ENCODE peak calls at places on chromosomes 12 and 14, in five cellular contexts. J is fibroblast of villous mesenchyme, A is HL-60, F is fibroblast of the aortic adventitia, Z is endothelial cell of umbilical vein. G is an unnamed sample.

GRCh38 chr12:59113831-59114273 is 193.5 kb upstream of the LRIG3 start:
- DNase-seq in Z (peak; percentile 92), F (peak; percentile 90), A (peak; percentile 65), J (peak; percentile 86), G (peak; percentile 88)

GRCh38 chr12:78562358-78563205 is 302.0 kb upstream of the SYT1 start:
- DNase-seq in J (peak; percentile 21), Z (peak; percentile 46), F (peak; percentile 40), A (no peak), G (peak; percentile 58)

GRCh38 chr14:55593698-55594097 is 13.7 kb downstream of the KTN1 start:
- DNase-seq in J (peak; percentile 40), Z (no peak), F (no peak), A (no peak), G (no peak)

GRCh38 chr12:54258286-54258685 is 21.6 kb downstream of the CBX5 start:
- DNase-seq in A (no peak), Z (no peak), J (peak; percentile 16), F (peak; percentile 57), G (peak; percentile 37)

GRCh38 chr14:98871796-98872195 is 400.2 kb downstream of the BCL11B start:
- DNase-seq in J (no peak), A (no peak), F (no peak), Z (no peak), G (no peak)

GRCh38 chr12:52310622-52311281 is 10.4 kb downstream of the KRT83 start:
- DNase-seq in A (no peak), Z (no peak), F (no peak), J (no peak), G (peak; percentile 36)

GRCh38 chr14:91225025-91225424 is 19.5 kb downstream of the GPR68 start:
- DNase-seq in J (no peak), Z (no peak), F (no peak), A (no peak), G (no peak)

GRCh38 chr12:84131076-84131475 is 781.5 kb downstream of the SLC6A15 start:
- DNase-seq in F (peak; percentile 41), A (no peak), J (peak; percentile 44), Z (no peak), G (peak; percentile 57)

GRCh38 chr12:617304-617915 is 45.8 kb downstream of the NINJ2 start:
- DNase-seq in Z (peak; percentile 19), J (peak; percentile 70), F (no peak), A (peak; percentile 83), G (peak; percentile 80)

GRCh38 chr12:22447223-22447622 is 97.1 kb downstream of the C2CD5 start:
- DNase-seq in Z (no peak), J (peak; percentile 13), A (no peak), F (no peak), G (no peak)

GRCh38 chr14:97943619-97944018 is 1146.4 kb downstream of the VRK1 start:
- DNase-seq in F (no peak), Z (no peak), J (no peak), A (no peak), G (no peak)

GRCh38 chr14:95495538-95496025 is 20.9 kb downstream of the SYNE3 start:
- DNase-seq in A (peak; percentile 77), F (no peak), Z (peak; percentile 68), J (no peak), G (no peak)

GRCh38 chr14:65470404-65470880 is 57.9 kb downstream of the FUT8 start:
- DNase-seq in F (no peak), Z (no peak), J (no peak), A (no peak), G (no peak)

GRCh38 chr12:43428088-43428600 is 123.9 kb downstream of the ADAMTS20 start:
- DNase-seq in A (no peak), J (no peak), F (no peak), Z (no peak), G (no peak)

GRCh38 chr12:52539024-52539820 is 13.7 kb downstream of the KRT71 start:
- DNase-seq in J (peak; percentile 80), A (no peak), F (peak; percentile 19), Z (peak; percentile 42), G (peak; percentile 66)

GRCh38 chr12:92080390-92081285 is 65.0 kb downstream of the BTG1 start:
- DNase-seq in Z (no peak), J (peak; percentile 91), A (no peak), F (peak; percentile 82), G (peak; percentile 83)

GRCh38 chr14:94494085-94494484 is 15.2 kb downstream of the SERPINA12 start:
- DNase-seq in J (no peak), A (no peak), F (no peak), Z (no peak), G (no peak)

GRCh38 chr14:76810953-76811400 is 1.7 kb downstream of the ANGEL1 start:
- DNase-seq in A (peak; percentile 19), J (peak; percentile 48), Z (peak; percentile 59), F (peak; percentile 51), G (peak; percentile 66)

GRCh38 chr12:21992823-21993222 is 51.6 kb upstream of the ABCC9 start:
- DNase-seq in F (no peak), Z (peak; percentile 48), A (peak; percentile 76), J (peak; percentile 13), G (no peak)

GRCh38 chr14:97031530-97031929 is 234.3 kb downstream of the VRK1 start:
- DNase-seq in F (no peak), A (no peak), Z (no peak), J (no peak), G (no peak)

GRCh38 chr14:105066285-105067071 is 1.2 kb upstream of the GPR132 start:
- DNase-seq in F (no peak), J (no peak), A (no peak), Z (no peak), G (no peak)

GRCh38 chr12:2520722-2521246 is 274.0 kb upstream of the FKBP4 start:
- DNase-seq in Z (no peak), A (no peak), F (no peak), J (no peak), G (no peak)

GRCh38 chr14:74442757-74443156 is 16.7 kb upstream of the SYNDIG1L start:
- DNase-seq in F (no peak), J (no peak), A (no peak), Z (no peak), G (no peak)

GRCh38 chr12:96989916-96990315 is 82.9 kb downstream of the NEDD1 start:
- DNase-seq in Z (peak; percentile 42), J (no peak), A (no peak), F (no peak), G (peak; percentile 10)

GRCh38 chr12:109767456-109767855 is 53.8 kb downstream of the FAM222A start:
- DNase-seq in A (no peak), F (no peak), J (no peak), Z (no peak), G (no peak)

GRCh38 chr14:50342211-50343080 is 30.3 kb downstream of the DMAC2L start:
- DNase-seq in Z (peak; percentile 84), F (peak; percentile 64), J (peak; percentile 97), A (no peak), G (peak; percentile 76)

GRCh38 chr14:50338547-50338946 is 26.4 kb downstream of the DMAC2L start:
- DNase-seq in A (no peak), F (no peak), J (no peak), Z (no peak), G (no peak)

GRCh38 chr14:50340045-50340444 is 27.9 kb downstream of the DMAC2L start:
- DNase-seq in Z (no peak), A (no peak), J (peak; percentile 87), F (no peak), G (no peak)

GRCh38 chr14:50339178-50339804 is 27.2 kb downstream of the DMAC2L start:
- DNase-seq in A (no peak), Z (no peak), F (no peak), J (peak; percentile 61), G (no peak)

GRCh38 chr14:50340945-50341344 is 28.8 kb downstream of the DMAC2L start:
- DNase-seq in F (no peak), J (no peak), A (no peak), Z (no peak), G (no peak)
- TF ChIP-seq CTCF in F (no peak), J (no peak), A (no peak), Z (peak; percentile 11), G (peak; percentile 6)

GRCh38 chr12:113135178-113136127 is at the start of gene RASAL1:
- DNase-seq in Z (no peak), J (no peak), A (peak; percentile 87), F (no peak), G (no peak)

GRCh38 chr12:113136990-113137511 is 1.5 kb upstream of the RASAL1 start:
- DNase-seq in F (no peak), A (no peak), Z (no peak), J (no peak), G (no peak)

GRCh38 chr12:113137861-113138783 is 2.6 kb upstream of the RASAL1 start:
- DNase-seq in F (no peak), A (no peak), Z (no peak), J (no peak), G (no peak)

GRCh38 chr12:113134521-113134951 is 1.0 kb downstream of the RASAL1 start:
- DNase-seq in F (no peak), Z (no peak), J (no peak), A (no peak), G (no peak)

GRCh38 chr12:113136128-113136989 is 798 bp upstream of the RASAL1 start:
- DNase-seq in A (peak; percentile 86), J (no peak), F (no peak), Z (no peak), G (no peak)
- H3K4me3 ChIP-seq in A (peak overlapping the region; percentile 44), J (no peak overlapping the region), F (no peak overlapping the region), Z (no peak overlapping the region), G (no peak overlapping the region)

DNA sequence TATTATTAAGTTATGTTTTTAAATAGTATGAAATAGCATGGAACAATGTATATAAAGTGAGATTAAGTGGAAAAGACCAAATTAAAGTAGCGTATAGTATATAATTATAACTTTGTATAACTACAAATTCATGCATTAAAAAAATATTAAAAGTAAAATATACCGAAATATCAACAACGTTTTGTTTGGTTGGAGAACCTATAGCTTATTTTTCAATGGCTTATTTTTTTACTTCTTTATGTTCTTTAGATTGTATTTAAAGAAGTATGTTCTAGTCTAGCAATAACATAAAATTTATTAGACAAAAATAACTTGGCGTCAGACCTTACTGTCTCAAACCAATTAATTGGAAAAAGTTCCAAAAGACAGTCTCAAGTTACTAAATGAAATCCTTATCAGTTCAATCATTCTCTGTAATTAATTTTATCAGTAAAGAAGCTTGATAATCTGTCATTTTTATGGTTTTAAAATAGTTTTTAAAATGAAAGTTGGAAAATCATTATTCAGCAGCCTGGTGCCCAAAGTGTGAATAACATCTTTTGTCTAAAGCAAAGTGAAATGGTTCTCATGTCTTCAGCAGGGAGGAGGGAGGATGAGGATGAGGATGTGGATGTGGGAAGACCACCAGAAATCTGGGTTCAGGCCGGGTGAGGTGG is 46.7 kb downstream of the IRAK3 start:
- DNase-seq in Z (peak; percentile 45), F (peak; percentile 28), J (peak; percentile 13), A (no peak), G (peak; percentile 27)
- TF ChIP-seq CTCF in Z (peak; percentile 3), F (peak; percentile 40), J (peak; percentile 15), A (no peak), G (peak; percentile 12)

DNA sequence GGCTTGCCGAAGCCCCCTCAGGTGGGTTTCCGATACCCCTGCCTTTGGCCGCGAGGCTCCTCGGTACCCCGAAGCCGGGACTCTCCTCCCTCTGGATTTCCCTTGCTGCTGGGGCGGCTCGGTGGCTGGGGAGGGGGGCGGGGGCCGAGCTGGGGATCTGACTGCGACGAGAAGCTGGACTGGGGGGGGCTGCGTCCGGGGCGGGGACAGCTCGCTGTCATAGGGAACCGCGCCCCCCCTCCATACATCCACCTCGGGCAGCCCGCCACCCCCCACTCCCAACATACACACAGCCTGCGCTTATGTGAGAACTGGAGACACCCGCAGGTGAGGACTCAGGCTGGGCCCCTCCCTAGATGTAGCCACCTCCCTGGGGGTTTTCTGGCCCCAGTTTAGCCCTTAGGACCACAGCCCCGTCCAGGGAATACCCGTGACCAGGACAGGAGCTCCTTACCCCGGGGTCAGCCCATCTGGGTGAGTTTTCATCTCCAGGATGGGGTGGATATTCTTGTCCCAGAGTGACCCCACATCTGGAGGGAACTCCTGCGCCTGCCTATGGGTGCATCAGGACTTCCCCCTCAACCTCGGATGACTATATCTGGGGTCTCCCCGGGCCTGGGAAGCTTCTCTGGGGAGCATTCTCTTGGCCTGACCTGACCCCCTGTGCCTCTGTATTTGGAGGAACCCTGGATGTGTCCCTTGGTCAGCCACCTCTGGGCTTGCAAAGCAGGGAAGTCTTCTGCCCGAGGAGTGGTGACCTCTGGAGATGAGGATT is 687 bp downstream of the ASIC1 start:
- DNase-seq in J (no peak), F (no peak), A (no peak), Z (no peak), G (no peak)
- H3K4me3 ChIP-seq in J (peak overlapping the region; percentile 72), F (peak overlapping the region; percentile 74), A (peak overlapping the region; percentile 55), Z (peak overlapping the region; percentile 52), G (peak overlapping the region; percentile 60)